ENCODE peak calls at places on chromosomes 16 and 17, in four cellular contexts. One of them, this sample, is unnamed.

GRCh38 chr17:75845058-75845711 is 981 bp upstream of the UNC13D start:
- DNase-seq in MM.1S: peak; percentile 70
- DNase-seq in A549: peak; percentile 92
- DNase-seq in CD4-positive, CD25-positive, alpha-beta regulatory T cell: peak; percentile 35
- DNase-seq in this sample: peak; percentile 55

GRCh38 chr17:27579897-27580321 is 51.1 kb upstream of the LGALS9 start:
- DNase-seq in CD4-positive, CD25-positive, alpha-beta regulatory T cell: no peak
- DNase-seq in A549: no peak
- DNase-seq in MM.1S: no peak
- DNase-seq in this sample: no peak

GRCh38 chr17:55895112-55895759 is 144.4 kb downstream of the PCTP start:
- DNase-seq in MM.1S: no peak
- DNase-seq in CD4-positive, CD25-positive, alpha-beta regulatory T cell: no peak
- DNase-seq in A549: no peak
- DNase-seq in this sample: no peak

GRCh38 chr17:58235821-58236220 is 2.6 kb upstream of the LPO start:
- DNase-seq in MM.1S: no peak
- DNase-seq in A549: no peak
- DNase-seq in CD4-positive, CD25-positive, alpha-beta regulatory T cell: no peak
- DNase-seq in this sample: no peak

GRCh38 chr16:54938351-54939346 is 8.0 kb downstream of the IRX5 start:
- DNase-seq in MM.1S: no peak
- DNase-seq in A549: no peak
- DNase-seq in CD4-positive, CD25-positive, alpha-beta regulatory T cell: no peak
- DNase-seq in this sample: no peak

GRCh38 chr16:12319464-12320030 is 343.0 kb downstream of the SNX29 start:
- DNase-seq in A549: no peak
- DNase-seq in MM.1S: no peak
- DNase-seq in CD4-positive, CD25-positive, alpha-beta regulatory T cell: no peak
- DNase-seq in this sample: no peak

GRCh38 chr16:21599994-21600773 is 807 bp downstream of the METTL9 start:
- DNase-seq in MM.1S: peak; percentile 51
- DNase-seq in A549: no peak
- DNase-seq in CD4-positive, CD25-positive, alpha-beta regulatory T cell: peak; percentile 33
- DNase-seq in this sample: no peak

GRCh38 chr17:55463600-55463999 is 42.0 kb upstream of the MMD start:
- DNase-seq in CD4-positive, CD25-positive, alpha-beta regulatory T cell: no peak
- DNase-seq in A549: no peak
- DNase-seq in MM.1S: peak; percentile 61
- DNase-seq in this sample: no peak

GRCh38 chr17:74373838-74374606 is 6.7 kb downstream of the GPR142 start:
- DNase-seq in MM.1S: no peak
- DNase-seq in CD4-positive, CD25-positive, alpha-beta regulatory T cell: no peak
- DNase-seq in A549: no peak
- DNase-seq in this sample: no peak

GRCh38 chr16:68539704-68540370 is 746 bp downstream of the ZFP90 start:
- DNase-seq in MM.1S: no peak
- DNase-seq in A549: no peak
- DNase-seq in CD4-positive, CD25-positive, alpha-beta regulatory T cell: no peak
- DNase-seq in this sample: no peak

GRCh38 chr16:586645-587590 is 2.9 kb upstream of the RAB40C start:
- DNase-seq in A549: no peak
- DNase-seq in CD4-positive, CD25-positive, alpha-beta regulatory T cell: no peak
- DNase-seq in MM.1S: no peak
- DNase-seq in this sample: no peak

GRCh38 chr16:85401370-85401916 is 211.7 kb upstream of the GSE1 start:
- DNase-seq in CD4-positive, CD25-positive, alpha-beta regulatory T cell: no peak
- DNase-seq in MM.1S: no peak
- DNase-seq in A549: no peak
- DNase-seq in this sample: no peak

GRCh38 chr17:68462381-68463210 is 5.3 kb upstream of the WIPI1 start:
- DNase-seq in CD4-positive, CD25-positive, alpha-beta regulatory T cell: peak; percentile 74
- DNase-seq in MM.1S: peak; percentile 88
- DNase-seq in A549: peak; percentile 84
- DNase-seq in this sample: peak; percentile 57

GRCh38 chr17:15232517-15232915 is 32.6 kb downstream of the PMP22 start:
- DNase-seq in MM.1S: no peak
- DNase-seq in A549: no peak
- DNase-seq in CD4-positive, CD25-positive, alpha-beta regulatory T cell: no peak
- DNase-seq in this sample: no peak

GRCh38 chr17:71251276-71251675 is 869.5 kb upstream of the SOX9 start:
- DNase-seq in A549: no peak
- DNase-seq in MM.1S: no peak
- DNase-seq in CD4-positive, CD25-positive, alpha-beta regulatory T cell: no peak
- DNase-seq in this sample: no peak

GRCh38 chr17:4548721-4549531 is 6.3 kb downstream of the MYBBP1A start:
- DNase-seq in A549: no peak
- DNase-seq in CD4-positive, CD25-positive, alpha-beta regulatory T cell: no peak
- DNase-seq in MM.1S: no peak
- DNase-seq in this sample: no peak

GRCh38 chr16:68724797-68725196 is 12.3 kb upstream of the CDH1 start:
- DNase-seq in MM.1S: no peak
- DNase-seq in CD4-positive, CD25-positive, alpha-beta regulatory T cell: no peak
- DNase-seq in A549: no peak
- DNase-seq in this sample: no peak

GRCh38 chr16:26363581-26363980 is 671.8 kb downstream of the HS3ST4 start:
- DNase-seq in CD4-positive, CD25-positive, alpha-beta regulatory T cell: no peak
- DNase-seq in MM.1S: no peak
- DNase-seq in A549: no peak
- DNase-seq in this sample: no peak

GRCh38 chr16:66859397-66860068 is 15.3 kb downstream of the CA7 start:
- DNase-seq in A549: no peak
- DNase-seq in CD4-positive, CD25-positive, alpha-beta regulatory T cell: no peak
- DNase-seq in MM.1S: no peak
- DNase-seq in this sample: no peak

GRCh38 chr17:81295031-81295677 is at the start of gene SLC38A10:
- DNase-seq in MM.1S: peak; percentile 89
- DNase-seq in A549: peak; percentile 100
- DNase-seq in CD4-positive, CD25-positive, alpha-beta regulatory T cell: peak; percentile 90
- DNase-seq in this sample: peak; percentile 90

GRCh38 chr17:75909812-75910274 is 5.2 kb upstream of the MRPL38 start:
- DNase-seq in A549: no peak
- DNase-seq in MM.1S: no peak
- DNase-seq in CD4-positive, CD25-positive, alpha-beta regulatory T cell: no peak
- DNase-seq in this sample: no peak

GRCh38 chr16:23976091-23977001 is 140.6 kb downstream of the PRKCB start:
- DNase-seq in CD4-positive, CD25-positive, alpha-beta regulatory T cell: no peak
- DNase-seq in A549: no peak
- DNase-seq in MM.1S: no peak
- DNase-seq in this sample: no peak

GRCh38 chr17:9905902-9906301 is 831 bp upstream of the RCVRN start:
- DNase-seq in A549: peak; percentile 72
- DNase-seq in MM.1S: no peak
- DNase-seq in CD4-positive, CD25-positive, alpha-beta regulatory T cell: no peak
- DNase-seq in this sample: no peak

GRCh38 chr16:58628845-58629680 is 563 bp downstream of the CNOT1 start:
- DNase-seq in A549: no peak
- DNase-seq in CD4-positive, CD25-positive, alpha-beta regulatory T cell: peak; percentile 44
- DNase-seq in MM.1S: peak; percentile 62
- DNase-seq in this sample: peak; percentile 37

GRCh38 chr16:6165330-6165984 is 1067.9 kb upstream of the EEF2KMT start:
- DNase-seq in A549: no peak
- DNase-seq in MM.1S: peak; percentile 41
- DNase-seq in CD4-positive, CD25-positive, alpha-beta regulatory T cell: no peak
- DNase-seq in this sample: no peak

DNA sequence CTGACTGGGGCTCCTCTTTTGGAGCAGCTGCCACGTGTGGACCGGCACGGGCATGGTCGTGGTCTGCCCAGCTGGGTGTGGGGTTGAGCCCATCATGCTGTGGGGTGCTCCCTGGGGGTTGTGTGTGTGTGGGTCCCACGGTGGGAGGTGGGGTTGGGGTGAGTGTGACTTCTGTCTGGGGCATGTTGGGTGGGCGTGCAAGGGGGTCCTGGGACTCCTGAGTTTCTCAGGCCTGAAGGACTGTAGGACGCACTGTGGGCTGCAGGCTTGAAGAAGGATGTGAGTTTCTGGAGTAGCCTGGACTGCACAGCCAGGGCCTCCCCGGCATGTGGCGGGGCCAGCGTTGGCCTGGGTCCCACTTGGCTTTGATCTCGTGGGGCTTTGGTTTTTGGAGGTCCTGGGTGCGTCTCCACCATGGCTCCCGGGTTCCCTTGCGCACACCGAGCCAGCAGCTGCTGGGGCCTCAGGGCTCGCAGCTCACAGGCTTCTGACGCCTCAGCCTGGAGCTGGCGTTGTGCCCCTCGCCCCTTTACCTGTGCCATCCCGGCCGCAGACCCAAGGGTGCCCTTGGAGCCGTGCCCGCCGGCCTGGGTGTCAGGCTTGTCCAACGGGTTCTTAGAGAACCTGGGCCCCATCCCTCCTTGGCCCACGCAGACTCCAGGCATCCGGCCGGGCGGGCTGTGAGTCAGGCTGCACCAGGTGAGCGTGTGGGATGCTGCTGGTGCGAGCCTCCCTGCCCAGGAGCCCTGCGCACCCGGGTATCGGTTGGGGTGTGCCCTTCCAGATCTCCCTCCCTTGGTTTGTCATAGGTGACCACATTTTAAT is 34.4 kb upstream of the ZNF750 start:
- DNase-seq in CD4-positive, CD25-positive, alpha-beta regulatory T cell: no peak
- DNase-seq in A549: no peak
- DNase-seq in MM.1S: no peak
- DNase-seq in this sample: no peak
- H3K27ac ChIP-seq in CD4-positive, CD25-positive, alpha-beta regulatory T cell: no peak overlapping the region
- H3K27ac ChIP-seq in A549: no peak overlapping the region
- H3K27ac ChIP-seq in MM.1S: no peak overlapping the region
- H3K27ac ChIP-seq in this sample: no peak overlapping the region

GRCh38 chr17:29566473-29567361 is at the start of gene ABHD15:
- DNase-seq in A549: peak; percentile 84
- DNase-seq in MM.1S: peak; percentile 75
- DNase-seq in CD4-positive, CD25-positive, alpha-beta regulatory T cell: peak; percentile 66
- DNase-seq in this sample: peak; percentile 54
- H3K27ac ChIP-seq in A549: peak within 1 kb of the TSS; percentile 94
- H3K27ac ChIP-seq in MM.1S: peak within 1 kb of the TSS; percentile 75
- H3K27ac ChIP-seq in CD4-positive, CD25-positive, alpha-beta regulatory T cell: peak within 1 kb of the TSS; percentile 78
- H3K27ac ChIP-seq in this sample: peak within 1 kb of the TSS; percentile 56

DNA sequence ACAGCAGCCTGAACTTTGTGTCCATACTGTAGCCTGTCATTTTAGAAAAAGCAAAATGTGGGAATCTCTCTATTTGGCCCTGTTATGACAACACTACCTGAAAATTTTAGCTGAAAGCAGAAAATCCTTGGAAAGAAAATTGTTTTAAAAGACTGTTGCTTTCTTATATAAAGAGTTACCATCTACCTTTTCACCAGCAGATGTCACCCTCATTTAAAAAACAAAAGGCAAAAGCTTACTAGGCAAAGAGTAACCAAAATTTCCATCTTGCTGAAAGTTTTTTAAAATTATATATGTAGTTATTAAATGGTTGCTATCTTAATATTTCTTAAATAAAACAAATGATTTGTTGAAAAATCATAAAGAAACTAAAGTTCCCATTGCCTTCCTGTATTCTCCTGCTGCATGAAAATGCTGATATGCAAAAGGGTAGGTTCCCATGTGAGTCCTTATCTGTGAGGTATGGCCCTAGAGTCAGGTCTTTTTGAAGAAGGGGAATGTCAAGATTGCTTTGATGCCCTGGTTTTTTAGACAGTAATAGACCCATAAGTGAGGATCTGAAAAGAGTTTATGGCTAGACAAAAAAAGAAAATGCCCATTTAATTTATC is 61.0 kb downstream of the TNRC6C start:
- DNase-seq in A549: no peak
- DNase-seq in CD4-positive, CD25-positive, alpha-beta regulatory T cell: peak; percentile 38
- DNase-seq in MM.1S: peak; percentile 55
- DNase-seq in this sample: no peak
- H3K27ac ChIP-seq in A549: no peak overlapping the region
- H3K27ac ChIP-seq in CD4-positive, CD25-positive, alpha-beta regulatory T cell: peak overlapping the region; percentile 64
- H3K27ac ChIP-seq in MM.1S: peak overlapping the region; percentile 66
- H3K27ac ChIP-seq in this sample: no peak overlapping the region

GRCh38 chr17:19238167-19238505 is 970 bp downstream of the EPN2 start:
- DNase-seq in MM.1S: peak; percentile 10
- DNase-seq in A549: peak; percentile 58
- DNase-seq in CD4-positive, CD25-positive, alpha-beta regulatory T cell: no peak
- DNase-seq in this sample: no peak
- H3K27ac ChIP-seq in MM.1S: no peak overlapping the region
- H3K27ac ChIP-seq in A549: peak overlapping the region; percentile 97
- H3K27ac ChIP-seq in CD4-positive, CD25-positive, alpha-beta regulatory T cell: no peak overlapping the region
- H3K27ac ChIP-seq in this sample: no peak overlapping the region

DNA sequence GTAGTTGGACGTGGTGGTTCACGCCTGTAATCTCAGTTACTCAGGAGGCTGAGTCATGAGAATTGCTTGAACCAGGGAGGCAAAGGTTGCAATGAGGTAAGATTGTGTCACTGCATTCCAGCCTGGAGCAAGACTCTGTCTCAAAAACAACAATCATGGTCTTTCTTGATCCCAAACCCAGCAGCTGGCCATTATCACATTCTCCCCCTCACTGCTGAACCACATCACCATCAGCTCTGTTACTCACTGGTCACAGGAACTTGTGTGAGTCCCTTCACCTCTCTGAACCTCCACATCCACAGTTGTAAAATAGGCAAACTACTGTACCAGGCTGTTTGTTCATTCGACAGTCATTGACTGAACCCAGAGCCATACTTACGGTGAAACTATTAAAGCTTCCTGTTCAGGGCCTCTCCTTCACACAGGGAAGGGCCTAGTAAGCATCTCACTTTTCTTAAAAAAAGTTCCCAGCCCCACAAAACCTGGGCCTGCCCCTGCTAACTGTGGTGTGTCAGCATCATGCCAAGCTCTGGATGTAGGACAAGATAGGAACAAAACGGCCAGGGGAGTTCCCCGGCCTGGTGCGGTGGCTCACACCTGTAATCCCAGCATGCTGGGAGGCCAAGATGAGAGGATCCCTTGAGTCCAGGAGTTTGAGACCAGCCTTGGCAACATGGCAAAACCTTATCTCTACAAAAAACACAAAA is 104.7 kb downstream of the COPRS start:
- DNase-seq in MM.1S: no peak
- DNase-seq in CD4-positive, CD25-positive, alpha-beta regulatory T cell: no peak
- DNase-seq in A549: no peak
- DNase-seq in this sample: no peak
- H3K27ac ChIP-seq in MM.1S: no peak overlapping the region
- H3K27ac ChIP-seq in CD4-positive, CD25-positive, alpha-beta regulatory T cell: no peak overlapping the region
- H3K27ac ChIP-seq in A549: no peak overlapping the region
- H3K27ac ChIP-seq in this sample: no peak overlapping the region

GRCh38 chr17:73210002-73210678 is 17.3 kb downstream of the COG1 start:
- DNase-seq in A549: peak; percentile 75
- DNase-seq in CD4-positive, CD25-positive, alpha-beta regulatory T cell: no peak
- DNase-seq in MM.1S: no peak
- DNase-seq in this sample: no peak

GRCh38 chr17:73211745-73212144 is 18.9 kb downstream of the COG1 start:
- DNase-seq in MM.1S: no peak
- DNase-seq in A549: no peak
- DNase-seq in CD4-positive, CD25-positive, alpha-beta regulatory T cell: peak; percentile 75
- DNase-seq in this sample: peak; percentile 53

GRCh38 chr17:73208139-73208827 is 15.4 kb downstream of the COG1 start:
- DNase-seq in A549: no peak
- DNase-seq in MM.1S: no peak
- DNase-seq in CD4-positive, CD25-positive, alpha-beta regulatory T cell: no peak
- DNase-seq in this sample: no peak

GRCh38 chr17:73205326-73205980 is 12.6 kb downstream of the COG1 start:
- DNase-seq in MM.1S: no peak
- DNase-seq in A549: no peak
- DNase-seq in CD4-positive, CD25-positive, alpha-beta regulatory T cell: no peak
- DNase-seq in this sample: no peak

GRCh38 chr17:73209436-73209835 is 16.6 kb downstream of the COG1 start:
- DNase-seq in CD4-positive, CD25-positive, alpha-beta regulatory T cell: no peak
- DNase-seq in A549: no peak
- DNase-seq in MM.1S: no peak
- DNase-seq in this sample: no peak
- H3K27ac ChIP-seq in CD4-positive, CD25-positive, alpha-beta regulatory T cell: no peak overlapping the region
- H3K27ac ChIP-seq in A549: no peak overlapping the region
- H3K27ac ChIP-seq in MM.1S: no peak overlapping the region
- H3K27ac ChIP-seq in this sample: peak overlapping the region; percentile 0

This sample was measured in CD4-positive, alpha-beta T cell.